ENCODE peak calls at places on chromosomes 12 and 14, in ten cellular contexts. P is ovary, A is tibial nerve, C is endothelial cell of umbilical vein, G is IMR-90, O is suprapubic skin, R is uterus, X is testis, N is breast epithelium, I is prostate gland. Q is an unnamed sample.

GRCh38 chr12:43309845-43310405 is 242.1 kb downstream of the ADAMTS20 start:
- DNase-seq in R (no peak), O (no peak), A (no peak), C (no peak), I (no peak), P (no peak), G (peak), N (no peak), X (no peak), Q (no peak)

GRCh38 chr14:51521764-51522163 is 129.9 kb upstream of the FRMD6 start:
- DNase-seq in G (peak), P (no peak), R (no peak), C (no peak), O (no peak), N (no peak), A (no peak), I (no peak), X (no peak), Q (no peak)

GRCh38 chr14:98234208-98234607 is 1037.8 kb downstream of the BCL11B start:
- DNase-seq in N (no peak), P (no peak), G (no peak), C (no peak), A (no peak), X (no peak), O (no peak), R (no peak), I (no peak), Q (no peak)

GRCh38 chr12:121697093-121697698 is 15.4 kb upstream of the TMEM120B start:
- DNase-seq in I (peak), A (peak), X (no peak), P (no peak), G (peak), R (no peak), C (peak), N (no peak), O (no peak), Q (no peak)

GRCh38 chr14:49962616-49963015 is 69.7 kb downstream of the ARF6 start:
- DNase-seq in I (peak), G (no peak), R (no peak), C (no peak), A (no peak), O (no peak), X (no peak), P (no peak), N (peak), Q (peak)

GRCh38 chr12:29714966-29715365 is 68.8 kb downstream of the TMTC1 start:
- DNase-seq in N (no peak), O (no peak), I (no peak), R (no peak), G (no peak), A (no peak), X (no peak), C (no peak), P (no peak), Q (no peak)

GRCh38 chr12:115004469-115005146 is 320.6 kb upstream of the TBX3 start:
- DNase-seq in A (no peak), G (no peak), X (no peak), N (peak), R (no peak), P (no peak), O (no peak), C (no peak), I (peak), Q (no peak)

GRCh38 chr14:51283402-51283825 is 43.4 kb downstream of the TMX1 start:
- DNase-seq in O (no peak), A (peak), P (no peak), I (peak), C (peak), N (no peak), G (peak), R (no peak), X (no peak), Q (no peak)

GRCh38 chr12:104413330-104413729 is 43.4 kb upstream of the CHST11 start:
- DNase-seq in O (no peak), P (no peak), C (no peak), G (no peak), R (no peak), I (no peak), N (no peak), A (no peak), X (no peak), Q (no peak)

GRCh38 chr12:48973992-48974673 is 2.6 kb upstream of the WNT10B start:
- DNase-seq in X (peak), R (no peak), O (no peak), I (no peak), C (peak), N (no peak), P (no peak), A (peak), G (peak), Q (no peak)

GRCh38 chr14:92500491-92500941 is 13.1 kb upstream of the RIN3 start:
- DNase-seq in A (no peak), N (peak), C (no peak), G (no peak), P (no peak), X (peak), O (peak), I (no peak), R (no peak), Q (peak)

GRCh38 chr12:129531004-129531403 is 372.8 kb downstream of the TMEM132D start:
- DNase-seq in O (no peak), R (no peak), G (no peak), N (no peak), P (no peak), X (no peak), A (no peak), C (no peak), I (no peak), Q (no peak)

GRCh38 chr12:2375871-2376270 is 323.1 kb downstream of the CACNA1C start:
- DNase-seq in I (no peak), N (no peak), R (no peak), O (peak), C (no peak), P (no peak), X (no peak), G (no peak), A (no peak), Q (no peak)

GRCh38 chr12:49582840-49583239 is 14.9 kb upstream of the MCRS1 start:
- DNase-seq in A (no peak), G (peak), I (no peak), O (no peak), N (no peak), P (no peak), R (no peak), X (peak), C (no peak), Q (peak)

GRCh38 chr12:57630891-57631433 is 2.0 kb downstream of the B4GALNT1 start:
- DNase-seq in X (peak), C (no peak), A (no peak), R (no peak), I (peak), O (no peak), G (no peak), N (peak), P (no peak), Q (no peak)

GRCh38 chr12:57629897-57630471 is 3.0 kb downstream of the B4GALNT1 start:
- DNase-seq in O (no peak), I (no peak), P (no peak), X (peak), N (peak), R (no peak), C (no peak), A (peak), G (no peak), Q (peak)

GRCh38 chr12:57632369-57632897 is 568 bp downstream of the B4GALNT1 start:
- DNase-seq in N (peak), G (no peak), C (no peak), A (no peak), P (peak), I (no peak), X (peak), O (peak), R (no peak), Q (peak)

GRCh38 chr12:57632898-57633825 is at the start of gene B4GALNT1:
- DNase-seq in I (no peak), X (peak), R (peak), N (peak), P (peak), O (peak), C (peak), G (peak), A (no peak), Q (no peak)

DNA sequence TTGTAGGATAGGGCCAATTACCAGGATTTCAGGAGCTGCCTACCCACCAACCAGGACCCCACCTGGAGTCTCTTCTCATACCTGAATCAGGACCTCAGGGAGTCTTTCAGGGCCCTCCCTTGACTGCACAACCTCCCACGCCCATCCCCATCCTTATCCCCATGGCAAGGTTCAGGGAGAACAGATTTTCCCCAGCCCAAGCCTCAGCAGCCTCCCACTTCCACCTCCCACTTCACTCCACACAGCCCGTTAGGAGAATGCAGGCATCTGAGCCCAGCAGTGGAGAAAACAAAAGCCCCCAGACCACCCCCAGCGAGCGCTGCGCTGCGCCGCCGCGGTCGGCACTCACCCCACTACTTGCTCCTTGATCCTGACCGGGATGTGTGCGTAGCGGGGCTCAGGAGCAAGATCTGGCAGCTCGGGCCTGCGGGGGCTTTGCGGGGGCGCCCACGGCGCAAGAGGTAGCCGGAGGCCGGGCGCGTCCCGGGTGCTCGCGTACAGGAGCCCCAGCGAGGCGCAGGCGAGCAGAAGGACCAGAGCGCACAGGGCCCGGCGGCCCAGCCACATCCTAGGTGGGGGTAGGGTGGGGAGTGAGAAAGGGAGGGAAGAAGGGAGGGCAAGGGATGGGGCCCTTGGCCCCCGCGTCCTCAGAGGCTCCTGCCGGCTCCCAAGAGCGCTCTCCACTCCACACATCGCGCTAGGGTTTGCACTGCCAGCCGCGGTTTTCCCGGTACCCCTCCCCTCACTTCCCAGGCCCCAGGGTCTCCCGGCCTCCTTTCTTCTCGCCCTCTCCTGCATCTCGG is 1.2 kb downstream of the B4GALNT1 start:
- DNase-seq in X (peak), A (no peak), O (peak), C (no peak), P (peak), I (peak), N (peak), G (no peak), R (no peak), Q (peak)
- H3K4me3 ChIP-seq in X (peak), A (peak), O (peak), C (no peak), P (peak), I (peak), N (peak), G (peak), R (peak), Q (no peak)

GRCh38 chr14:77053046-77053841 is 24.7 kb upstream of the IRF2BPL start:
- DNase-seq in N (peak), X (peak), P (peak), C (peak), G (peak), A (peak), R (peak), I (peak), O (no peak), Q (no peak)
- TF ChIP-seq POLR2A in N (no peak), X (no peak), P (no peak), C (no peak), G (peak), A (no peak), R (no peak), I (no peak), O (no peak), Q (no peak)

DNA sequence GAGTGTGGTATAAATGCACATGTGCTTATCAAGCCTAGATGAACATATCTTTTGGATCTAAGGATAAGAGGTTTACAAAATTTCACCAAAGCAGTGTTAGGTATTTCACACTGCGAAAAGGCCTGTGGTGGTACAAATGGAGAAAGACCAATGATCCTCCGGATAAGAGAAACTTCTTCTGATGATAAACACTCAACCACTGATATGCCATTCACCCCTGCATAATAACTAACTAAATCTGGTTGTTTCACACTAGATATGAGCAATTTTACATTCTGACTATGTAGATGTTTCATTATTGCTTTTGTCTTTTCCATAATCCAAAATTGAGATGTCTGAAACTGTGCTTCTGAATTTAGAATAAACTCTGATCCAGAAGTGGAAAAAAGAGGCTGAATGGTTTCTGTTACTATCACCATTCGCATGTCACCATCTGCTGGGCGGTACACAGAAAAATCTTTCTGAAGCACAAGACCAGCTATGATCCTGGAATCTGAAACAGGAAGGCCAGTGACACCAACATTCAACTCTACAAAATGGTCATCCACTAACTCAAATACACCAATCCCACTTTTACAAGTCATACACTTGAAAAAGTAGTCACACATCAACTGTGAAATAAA is 1.3 kb downstream of the BBS10 start:
- DNase-seq in R (no peak), A (peak), O (no peak), X (peak), N (no peak), I (peak), C (peak), G (peak), P (no peak), Q (peak)
- TF ChIP-seq CTCF in R (no peak), A (no peak), O (no peak), X (no peak), N (peak), I (peak), C (peak), G (peak), P (no peak), Q (no peak)

GRCh38 chr12:6204533-6205143 is 4.4 kb downstream of the CD9 start:
- DNase-seq in R (no peak), O (no peak), I (no peak), P (no peak), X (no peak), N (no peak), C (peak), G (no peak), A (no peak), Q (no peak)
- H3K4me3 ChIP-seq in R (no peak), O (peak), I (peak), P (no peak), X (no peak), N (peak), C (no peak), G (no peak), A (peak), Q (no peak)

GRCh38 chr12:4153343-4153892 is 120.1 kb upstream of the CCND2 start:
- DNase-seq in X (no peak), N (no peak), R (no peak), C (no peak), A (no peak), I (no peak), P (no peak), O (no peak), G (no peak), Q (no peak)
- TF ChIP-seq POLR2A in X (no peak), N (no peak), R (no peak), C (no peak), A (no peak), I (no peak), P (no peak), O (no peak), G (no peak), Q (no peak)

DNA sequence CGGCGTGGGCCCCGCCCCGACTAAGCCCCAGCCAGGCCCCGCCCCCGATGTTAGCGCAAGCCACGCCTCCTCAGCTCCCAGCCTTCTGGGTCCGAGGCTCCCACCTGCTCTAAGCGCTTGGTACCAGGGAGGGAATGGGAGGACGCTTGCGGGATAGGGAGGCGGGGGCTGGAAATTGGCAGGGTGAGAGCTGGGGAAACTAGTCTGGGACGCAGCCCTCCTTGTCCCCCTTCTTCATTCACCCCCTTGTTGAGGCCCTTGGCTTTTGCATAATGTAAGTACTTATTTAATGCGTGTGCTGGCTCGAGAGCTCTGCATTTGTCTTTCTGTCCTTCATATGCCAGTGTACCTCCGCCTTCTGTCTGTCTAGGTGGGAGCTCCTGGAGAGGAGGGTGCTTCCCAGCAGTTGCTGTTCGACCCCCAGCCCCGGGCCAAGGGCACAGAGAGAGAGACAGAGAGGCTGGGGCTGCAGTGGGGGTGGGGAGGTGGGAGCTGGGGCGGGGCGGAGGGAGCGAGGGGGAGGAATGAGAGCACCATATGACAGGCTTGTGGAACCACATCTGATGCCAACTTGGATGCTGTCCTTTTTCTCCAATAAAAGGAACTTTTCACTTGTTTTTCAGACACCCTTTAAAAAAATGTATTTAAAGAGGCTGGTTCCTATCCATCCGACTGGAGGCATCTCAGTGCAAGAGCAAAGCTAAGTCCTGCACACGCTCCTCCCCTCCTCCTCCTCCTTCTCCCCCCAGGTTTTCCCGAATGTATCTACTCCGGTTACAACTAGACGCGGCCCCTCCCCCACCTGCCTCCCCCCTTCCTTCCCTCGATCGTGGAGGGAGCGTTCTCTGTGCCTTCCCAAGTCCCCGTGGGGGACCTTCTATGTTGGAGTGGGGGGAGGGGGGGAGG is 25.6 kb upstream of the MAP1LC3B2 start:
- DNase-seq in N (peak), O (peak), R (peak), C (peak), I (peak), A (peak), X (peak), P (peak), G (peak), Q (peak)
- TF ChIP-seq CTCF in N (no peak), O (no peak), R (no peak), C (no peak), I (no peak), A (no peak), X (no peak), P (no peak), G (no peak), Q (no peak)

Q was measured in lower leg skin.